ENCODE peak calls at places on chromosomes 1 and 21, in ten cellular contexts. One of them, this sample, is unnamed.

GRCh38 chr21:14210738-14211137 is at the start of gene LIPI:
- DNase-seq in T-helper 2 cell: no peak
- DNase-seq in upper lobe of right lung: no peak
- DNase-seq in right lobe of liver: no peak
- DNase-seq in neuronal stem cell: no peak
- DNase-seq in EL: no peak
- DNase-seq in NT2/D1: no peak
- DNase-seq in 8988T: no peak
- DNase-seq in activated CD4-positive, alpha-beta T cell treated with anti-CD3 and anti-CD28 coated beads, Interleukin-2, amount 50 U/mL, for 1 hour: no peak
- DNase-seq in PC-3: no peak
- DNase-seq in this sample: no peak

GRCh38 chr1:80731241-80731894 is 1069.4 kb upstream of the ADGRL2 start:
- DNase-seq in T-helper 2 cell: no peak
- DNase-seq in upper lobe of right lung: no peak
- DNase-seq in 8988T: no peak
- DNase-seq in right lobe of liver: peak
- DNase-seq in neuronal stem cell: no peak
- DNase-seq in EL: no peak
- DNase-seq in PC-3: peak
- DNase-seq in NT2/D1: no peak
- DNase-seq in activated CD4-positive, alpha-beta T cell treated with anti-CD3 and anti-CD28 coated beads, Interleukin-2, amount 50 U/mL, for 1 hour: no peak
- DNase-seq in this sample: no peak

GRCh38 chr1:197981546-197981945 is 64.4 kb downstream of the LHX9 start:
- DNase-seq in neuronal stem cell: no peak
- DNase-seq in T-helper 2 cell: no peak
- DNase-seq in right lobe of liver: no peak
- DNase-seq in upper lobe of right lung: no peak
- DNase-seq in NT2/D1: no peak
- DNase-seq in 8988T: no peak
- DNase-seq in EL: no peak
- DNase-seq in activated CD4-positive, alpha-beta T cell treated with anti-CD3 and anti-CD28 coated beads, Interleukin-2, amount 50 U/mL, for 1 hour: no peak
- DNase-seq in PC-3: no peak
- DNase-seq in this sample: no peak

GRCh38 chr1:202160377-202160940 is at the start of gene PTPN7:
- DNase-seq in neuronal stem cell: no peak
- DNase-seq in NT2/D1: no peak
- DNase-seq in EL: no peak
- DNase-seq in upper lobe of right lung: peak
- DNase-seq in 8988T: no peak
- DNase-seq in PC-3: no peak
- DNase-seq in T-helper 2 cell: peak
- DNase-seq in right lobe of liver: no peak
- DNase-seq in activated CD4-positive, alpha-beta T cell treated with anti-CD3 and anti-CD28 coated beads, Interleukin-2, amount 50 U/mL, for 1 hour: peak
- DNase-seq in this sample: no peak

GRCh38 chr1:156416993-156417699 is 48.1 kb downstream of the RHBG start:
- DNase-seq in neuronal stem cell: no peak
- DNase-seq in right lobe of liver: no peak
- DNase-seq in PC-3: no peak
- DNase-seq in NT2/D1: no peak
- DNase-seq in activated CD4-positive, alpha-beta T cell treated with anti-CD3 and anti-CD28 coated beads, Interleukin-2, amount 50 U/mL, for 1 hour: no peak
- DNase-seq in T-helper 2 cell: no peak
- DNase-seq in upper lobe of right lung: no peak
- DNase-seq in 8988T: no peak
- DNase-seq in EL: no peak
- DNase-seq in this sample: no peak

GRCh38 chr21:34669149-34669879 is 520 bp downstream of the CLIC6 start:
- DNase-seq in NT2/D1: no peak
- DNase-seq in 8988T: no peak
- DNase-seq in activated CD4-positive, alpha-beta T cell treated with anti-CD3 and anti-CD28 coated beads, Interleukin-2, amount 50 U/mL, for 1 hour: no peak
- DNase-seq in EL: peak
- DNase-seq in PC-3: no peak
- DNase-seq in T-helper 2 cell: peak
- DNase-seq in right lobe of liver: no peak
- DNase-seq in upper lobe of right lung: peak
- DNase-seq in neuronal stem cell: peak
- DNase-seq in this sample: no peak

GRCh38 chr1:59635057-59635456 is 179.7 kb upstream of the HOOK1 start:
- DNase-seq in upper lobe of right lung: no peak
- DNase-seq in PC-3: no peak
- DNase-seq in EL: no peak
- DNase-seq in NT2/D1: no peak
- DNase-seq in T-helper 2 cell: no peak
- DNase-seq in 8988T: no peak
- DNase-seq in neuronal stem cell: no peak
- DNase-seq in activated CD4-positive, alpha-beta T cell treated with anti-CD3 and anti-CD28 coated beads, Interleukin-2, amount 50 U/mL, for 1 hour: no peak
- DNase-seq in right lobe of liver: no peak
- DNase-seq in this sample: no peak

GRCh38 chr1:41752514-41753170 is 166.1 kb downstream of the HIVEP3 start:
- DNase-seq in right lobe of liver: no peak
- DNase-seq in neuronal stem cell: no peak
- DNase-seq in T-helper 2 cell: no peak
- DNase-seq in NT2/D1: no peak
- DNase-seq in upper lobe of right lung: no peak
- DNase-seq in EL: no peak
- DNase-seq in PC-3: peak
- DNase-seq in 8988T: no peak
- DNase-seq in activated CD4-positive, alpha-beta T cell treated with anti-CD3 and anti-CD28 coated beads, Interleukin-2, amount 50 U/mL, for 1 hour: no peak
- DNase-seq in this sample: no peak

GRCh38 chr21:46083271-46084040 is 14.5 kb upstream of the COL6A2 start:
- DNase-seq in T-helper 2 cell: no peak
- DNase-seq in right lobe of liver: no peak
- DNase-seq in upper lobe of right lung: peak
- DNase-seq in neuronal stem cell: no peak
- DNase-seq in EL: no peak
- DNase-seq in PC-3: no peak
- DNase-seq in activated CD4-positive, alpha-beta T cell treated with anti-CD3 and anti-CD28 coated beads, Interleukin-2, amount 50 U/mL, for 1 hour: no peak
- DNase-seq in 8988T: no peak
- DNase-seq in NT2/D1: no peak
- DNase-seq in this sample: peak

GRCh38 chr21:27265492-27265891 is 298.6 kb upstream of the ADAMTS5 start:
- DNase-seq in activated CD4-positive, alpha-beta T cell treated with anti-CD3 and anti-CD28 coated beads, Interleukin-2, amount 50 U/mL, for 1 hour: no peak
- DNase-seq in EL: no peak
- DNase-seq in T-helper 2 cell: peak
- DNase-seq in NT2/D1: no peak
- DNase-seq in right lobe of liver: no peak
- DNase-seq in 8988T: no peak
- DNase-seq in upper lobe of right lung: no peak
- DNase-seq in neuronal stem cell: no peak
- DNase-seq in PC-3: no peak
- DNase-seq in this sample: no peak

GRCh38 chr1:173445164-173445563 is 32.0 kb upstream of the PRDX6 start:
- DNase-seq in neuronal stem cell: no peak
- DNase-seq in activated CD4-positive, alpha-beta T cell treated with anti-CD3 and anti-CD28 coated beads, Interleukin-2, amount 50 U/mL, for 1 hour: no peak
- DNase-seq in T-helper 2 cell: no peak
- DNase-seq in NT2/D1: no peak
- DNase-seq in right lobe of liver: no peak
- DNase-seq in EL: no peak
- DNase-seq in PC-3: no peak
- DNase-seq in 8988T: no peak
- DNase-seq in upper lobe of right lung: no peak
- DNase-seq in this sample: no peak

GRCh38 chr1:40258445-40258769 is 371 bp downstream of the ZMPSTE24 start:
- DNase-seq in 8988T: no peak
- DNase-seq in PC-3: no peak
- DNase-seq in upper lobe of right lung: no peak
- DNase-seq in EL: peak
- DNase-seq in activated CD4-positive, alpha-beta T cell treated with anti-CD3 and anti-CD28 coated beads, Interleukin-2, amount 50 U/mL, for 1 hour: no peak
- DNase-seq in right lobe of liver: no peak
- DNase-seq in NT2/D1: no peak
- DNase-seq in T-helper 2 cell: no peak
- DNase-seq in neuronal stem cell: no peak
- DNase-seq in this sample: no peak

GRCh38 chr1:184685116-184685515 is 69.5 kb downstream of the EDEM3 start:
- DNase-seq in right lobe of liver: no peak
- DNase-seq in 8988T: no peak
- DNase-seq in NT2/D1: no peak
- DNase-seq in T-helper 2 cell: no peak
- DNase-seq in neuronal stem cell: no peak
- DNase-seq in upper lobe of right lung: no peak
- DNase-seq in activated CD4-positive, alpha-beta T cell treated with anti-CD3 and anti-CD28 coated beads, Interleukin-2, amount 50 U/mL, for 1 hour: no peak
- DNase-seq in PC-3: no peak
- DNase-seq in EL: no peak
- DNase-seq in this sample: no peak

GRCh38 chr1:216075339-216075738 is 347.9 kb downstream of the USH2A start:
- DNase-seq in T-helper 2 cell: no peak
- DNase-seq in upper lobe of right lung: no peak
- DNase-seq in NT2/D1: peak
- DNase-seq in right lobe of liver: no peak
- DNase-seq in neuronal stem cell: no peak
- DNase-seq in activated CD4-positive, alpha-beta T cell treated with anti-CD3 and anti-CD28 coated beads, Interleukin-2, amount 50 U/mL, for 1 hour: no peak
- DNase-seq in PC-3: peak
- DNase-seq in 8988T: no peak
- DNase-seq in EL: peak
- DNase-seq in this sample: no peak

GRCh38 chr21:41437754-41438153 is 11.7 kb downstream of the MX1 start:
- DNase-seq in 8988T: no peak
- DNase-seq in EL: no peak
- DNase-seq in PC-3: no peak
- DNase-seq in upper lobe of right lung: no peak
- DNase-seq in T-helper 2 cell: no peak
- DNase-seq in NT2/D1: no peak
- DNase-seq in right lobe of liver: no peak
- DNase-seq in activated CD4-positive, alpha-beta T cell treated with anti-CD3 and anti-CD28 coated beads, Interleukin-2, amount 50 U/mL, for 1 hour: no peak
- DNase-seq in neuronal stem cell: no peak
- DNase-seq in this sample: no peak

GRCh38 chr1:15703562-15703961 is 19.4 kb downstream of the PLEKHM2 start:
- DNase-seq in 8988T: no peak
- DNase-seq in activated CD4-positive, alpha-beta T cell treated with anti-CD3 and anti-CD28 coated beads, Interleukin-2, amount 50 U/mL, for 1 hour: no peak
- DNase-seq in neuronal stem cell: no peak
- DNase-seq in right lobe of liver: peak
- DNase-seq in PC-3: no peak
- DNase-seq in T-helper 2 cell: no peak
- DNase-seq in upper lobe of right lung: peak
- DNase-seq in EL: peak
- DNase-seq in NT2/D1: no peak
- DNase-seq in this sample: peak

GRCh38 chr1:17265162-17265561 is 16.3 kb downstream of the PADI3 start:
- DNase-seq in right lobe of liver: no peak
- DNase-seq in upper lobe of right lung: no peak
- DNase-seq in T-helper 2 cell: no peak
- DNase-seq in PC-3: no peak
- DNase-seq in neuronal stem cell: no peak
- DNase-seq in 8988T: no peak
- DNase-seq in EL: peak
- DNase-seq in activated CD4-positive, alpha-beta T cell treated with anti-CD3 and anti-CD28 coated beads, Interleukin-2, amount 50 U/mL, for 1 hour: no peak
- DNase-seq in NT2/D1: no peak
- DNase-seq in this sample: no peak

GRCh38 chr1:164671597-164672327 is 112.8 kb downstream of the PBX1 start:
- DNase-seq in PC-3: no peak
- DNase-seq in right lobe of liver: no peak
- DNase-seq in activated CD4-positive, alpha-beta T cell treated with anti-CD3 and anti-CD28 coated beads, Interleukin-2, amount 50 U/mL, for 1 hour: no peak
- DNase-seq in neuronal stem cell: no peak
- DNase-seq in 8988T: no peak
- DNase-seq in EL: peak
- DNase-seq in NT2/D1: no peak
- DNase-seq in T-helper 2 cell: no peak
- DNase-seq in upper lobe of right lung: no peak
- DNase-seq in this sample: no peak

GRCh38 chr1:169160845-169161511 is 54.5 kb downstream of the ATP1B1 start:
- DNase-seq in T-helper 2 cell: no peak
- DNase-seq in NT2/D1: no peak
- DNase-seq in activated CD4-positive, alpha-beta T cell treated with anti-CD3 and anti-CD28 coated beads, Interleukin-2, amount 50 U/mL, for 1 hour: no peak
- DNase-seq in upper lobe of right lung: no peak
- DNase-seq in PC-3: peak
- DNase-seq in neuronal stem cell: no peak
- DNase-seq in right lobe of liver: no peak
- DNase-seq in EL: no peak
- DNase-seq in 8988T: no peak
- DNase-seq in this sample: no peak

GRCh38 chr1:76433528-76433927 is 359.0 kb downstream of the ST6GALNAC3 start:
- DNase-seq in activated CD4-positive, alpha-beta T cell treated with anti-CD3 and anti-CD28 coated beads, Interleukin-2, amount 50 U/mL, for 1 hour: no peak
- DNase-seq in neuronal stem cell: no peak
- DNase-seq in PC-3: no peak
- DNase-seq in 8988T: no peak
- DNase-seq in T-helper 2 cell: no peak
- DNase-seq in NT2/D1: no peak
- DNase-seq in right lobe of liver: no peak
- DNase-seq in upper lobe of right lung: no peak
- DNase-seq in EL: peak
- DNase-seq in this sample: no peak

GRCh38 chr1:235074335-235075120 is 54.1 kb downstream of the TOMM20 start:
- DNase-seq in right lobe of liver: peak
- DNase-seq in upper lobe of right lung: no peak
- DNase-seq in EL: peak
- DNase-seq in activated CD4-positive, alpha-beta T cell treated with anti-CD3 and anti-CD28 coated beads, Interleukin-2, amount 50 U/mL, for 1 hour: peak
- DNase-seq in NT2/D1: no peak
- DNase-seq in 8988T: no peak
- DNase-seq in PC-3: peak
- DNase-seq in neuronal stem cell: no peak
- DNase-seq in T-helper 2 cell: peak
- DNase-seq in this sample: peak

GRCh38 chr1:25137106-25137505 is 95.2 kb downstream of the SYF2 start:
- DNase-seq in EL: no peak
- DNase-seq in neuronal stem cell: no peak
- DNase-seq in PC-3: no peak
- DNase-seq in NT2/D1: no peak
- DNase-seq in right lobe of liver: no peak
- DNase-seq in 8988T: no peak
- DNase-seq in upper lobe of right lung: no peak
- DNase-seq in T-helper 2 cell: no peak
- DNase-seq in activated CD4-positive, alpha-beta T cell treated with anti-CD3 and anti-CD28 coated beads, Interleukin-2, amount 50 U/mL, for 1 hour: no peak
- DNase-seq in this sample: no peak

GRCh38 chr1:109637446-109637845 is 17.8 kb downstream of the AMPD2 start:
- DNase-seq in activated CD4-positive, alpha-beta T cell treated with anti-CD3 and anti-CD28 coated beads, Interleukin-2, amount 50 U/mL, for 1 hour: no peak
- DNase-seq in neuronal stem cell: no peak
- DNase-seq in 8988T: no peak
- DNase-seq in NT2/D1: no peak
- DNase-seq in upper lobe of right lung: peak
- DNase-seq in EL: no peak
- DNase-seq in PC-3: no peak
- DNase-seq in right lobe of liver: no peak
- DNase-seq in T-helper 2 cell: no peak
- DNase-seq in this sample: no peak

GRCh38 chr1:188941986-188942385 is 1535.7 kb downstream of the BRINP3 start:
- DNase-seq in neuronal stem cell: peak
- DNase-seq in upper lobe of right lung: no peak
- DNase-seq in 8988T: no peak
- DNase-seq in NT2/D1: peak
- DNase-seq in EL: no peak
- DNase-seq in PC-3: no peak
- DNase-seq in activated CD4-positive, alpha-beta T cell treated with anti-CD3 and anti-CD28 coated beads, Interleukin-2, amount 50 U/mL, for 1 hour: no peak
- DNase-seq in right lobe of liver: no peak
- DNase-seq in T-helper 2 cell: no peak
- DNase-seq in this sample: no peak

GRCh38 chr1:7378346-7379130 is 392.6 kb upstream of the VAMP3 start:
- DNase-seq in activated CD4-positive, alpha-beta T cell treated with anti-CD3 and anti-CD28 coated beads, Interleukin-2, amount 50 U/mL, for 1 hour: no peak
- DNase-seq in PC-3: no peak
- DNase-seq in T-helper 2 cell: no peak
- DNase-seq in EL: no peak
- DNase-seq in neuronal stem cell: no peak
- DNase-seq in NT2/D1: no peak
- DNase-seq in right lobe of liver: no peak
- DNase-seq in 8988T: no peak
- DNase-seq in upper lobe of right lung: no peak
- DNase-seq in this sample: no peak

GRCh38 chr1:233433436-233434213 is 106.1 kb downstream of the MAP3K21 start:
- DNase-seq in EL: no peak
- DNase-seq in right lobe of liver: no peak
- DNase-seq in neuronal stem cell: no peak
- DNase-seq in T-helper 2 cell: no peak
- DNase-seq in activated CD4-positive, alpha-beta T cell treated with anti-CD3 and anti-CD28 coated beads, Interleukin-2, amount 50 U/mL, for 1 hour: no peak
- DNase-seq in 8988T: no peak
- DNase-seq in upper lobe of right lung: no peak
- DNase-seq in NT2/D1: no peak
- DNase-seq in PC-3: no peak
- DNase-seq in this sample: no peak

GRCh38 chr1:37605806-37606474 is 10.2 kb upstream of the GNL2 start:
- DNase-seq in right lobe of liver: no peak
- DNase-seq in neuronal stem cell: no peak
- DNase-seq in 8988T: no peak
- DNase-seq in EL: no peak
- DNase-seq in PC-3: no peak
- DNase-seq in upper lobe of right lung: no peak
- DNase-seq in activated CD4-positive, alpha-beta T cell treated with anti-CD3 and anti-CD28 coated beads, Interleukin-2, amount 50 U/mL, for 1 hour: no peak
- DNase-seq in T-helper 2 cell: no peak
- DNase-seq in NT2/D1: no peak
- DNase-seq in this sample: peak

GRCh38 chr1:30904191-30904961 is 4.2 kb downstream of the SDC3 start:
- DNase-seq in right lobe of liver: peak
- DNase-seq in T-helper 2 cell: no peak
- DNase-seq in NT2/D1: no peak
- DNase-seq in activated CD4-positive, alpha-beta T cell treated with anti-CD3 and anti-CD28 coated beads, Interleukin-2, amount 50 U/mL, for 1 hour: no peak
- DNase-seq in 8988T: no peak
- DNase-seq in PC-3: no peak
- DNase-seq in upper lobe of right lung: no peak
- DNase-seq in EL: no peak
- DNase-seq in neuronal stem cell: no peak
- DNase-seq in this sample: no peak